ENCODE peak calls at places on chromosomes 3 and 15, in six cellular contexts. V is MM.1S; E is AG10803; H is transverse colon; Y is stimulated activated CD4-positive, alpha-beta T cell treated with anti-CD3 and anti-CD28 coated beads, Interleukin-12 subunit alpha, Interleukin-12 subunit beta, amount 100 ng/mL, for 4 hours; K is activated CD4-positive, alpha-beta T cell treated with anti-CD3 and anti-CD28 coated beads, Interleukin-2, amount 10 ng/mL, durations not matched to agents 7 days and 5 days. L is an unnamed sample.

GRCh38 chr3:172388412-172389078 is 59.7 kb downstream of the GHSR start:
- DNase-seq in V (no peak), E (no peak), H (no peak), Y (no peak), K (no peak), L (no peak)

GRCh38 chr3:10289785-10290355 is 2.9 kb downstream of the GHRL start:
- DNase-seq in V (no peak), E (no peak), H (no peak), Y (no peak), K (no peak), L (no peak)

GRCh38 chr3:189981668-189982067 is 139.0 kb downstream of the P3H2 start:
- DNase-seq in V (no peak), E (peak), H (no peak), Y (no peak), K (no peak), L (no peak)

GRCh38 chr15:33283603-33284002 is 27.2 kb upstream of the RYR3 start:
- DNase-seq in V (no peak), E (no peak), H (no peak), Y (no peak), K (no peak), L (no peak)

GRCh38 chr3:113663324-113663750 is 33.1 kb downstream of the USF3 start:
- DNase-seq in V (no peak), E (no peak), H (no peak), Y (no peak), K (no peak), L (no peak)

GRCh38 chr3:50525191-50525590 is 21.8 kb upstream of the CACNA2D2 start:
- DNase-seq in V (no peak), E (no peak), H (no peak), Y (no peak), K (no peak), L (no peak)

GRCh38 chr3:125231895-125232294 is 19.3 kb upstream of the SLC12A8 start:
- DNase-seq in V (no peak), E (peak), H (no peak), Y (no peak), K (no peak), L (no peak)

GRCh38 chr15:85581495-85581894 is 201.1 kb downstream of the AKAP13 start:
- DNase-seq in V (no peak), E (no peak), H (peak), Y (no peak), K (peak), L (no peak)

GRCh38 chr3:172524611-172525010 is 1.4 kb upstream of the TNFSF10 start:
- DNase-seq in V (no peak), E (peak), H (no peak), Y (no peak), K (no peak), L (no peak)

GRCh38 chr15:45634442-45635190 is at the start of gene SQOR:
- DNase-seq in V (peak), E (peak), H (peak), Y (peak), K (peak), L (peak)

GRCh38 chr3:179189764-179190163 is 41.6 kb downstream of the PIK3CA start:
- DNase-seq in V (no peak), E (peak), H (no peak), Y (no peak), K (no peak), L (no peak)

GRCh38 chr3:178117641-178118040 is 418.6 kb upstream of the KCNMB2 start:
- DNase-seq in V (no peak), E (no peak), H (no peak), Y (no peak), K (no peak), L (no peak)

L was measured in GF-D8.